ENCODE peak calls at places on chromosome 4, in seven cellular contexts. A is heart left ventricle, O is breast epithelium, U is body of pancreas, H is Peyer's patch, J is IMR-90, S is ovary. D is an unnamed sample.

GRCh38 chr4:108148316-108148715 is 20.4 kb downstream of the LEF1 start:
- DNase-seq in A (no peak), O (no peak), U (no peak), H (no peak), J (no peak), S (no peak), D (no peak)

GRCh38 chr4:102678107-102678506 is 82.7 kb downstream of the MANBA start:
- DNase-seq in A (no peak), O (no peak), U (no peak), H (no peak), J (no peak), S (no peak), D (no peak)

GRCh38 chr4:47686294-47686872 is 151.5 kb downstream of the CORIN start:
- DNase-seq in A (peak; percentile 42), O (peak; percentile 55), U (peak; percentile 42), H (peak; percentile 78), J (peak; percentile 38), S (no peak), D (peak; percentile 26)

GRCh38 chr4:48913346-48913745 is 6.8 kb upstream of the OCIAD2 start:
- DNase-seq in A (no peak), O (no peak), U (no peak), H (no peak), J (peak; percentile 92), S (no peak), D (no peak)

GRCh38 chr4:32574803-32575202 is 1854.6 kb downstream of the PCDH7 start:
- DNase-seq in A (no peak), O (no peak), U (no peak), H (no peak), J (no peak), S (no peak), D (no peak)

GRCh38 chr4:121977251-121978168 is 25.6 kb upstream of the TRPC3 start:
- DNase-seq in A (no peak), O (no peak), U (no peak), H (no peak), J (peak; percentile 55), S (no peak), D (no peak)

GRCh38 chr4:186743261-186743660 is 19.6 kb upstream of the FAT1 start:
- DNase-seq in A (no peak), O (no peak), U (no peak), H (no peak), J (no peak), S (no peak), D (no peak)

GRCh38 chr4:5510506-5510905 is 197.9 kb downstream of the EVC2 start:
- DNase-seq in A (no peak), O (no peak), U (no peak), H (no peak), J (no peak), S (no peak), D (no peak)

GRCh38 chr4:185654311-185654710 is 119.0 kb upstream of the PDLIM3 start:
- DNase-seq in A (no peak), O (no peak), U (no peak), H (no peak), J (no peak), S (no peak), D (no peak)

GRCh38 chr4:40484346-40484745 is 145.3 kb downstream of the RBM47 start:
- DNase-seq in A (no peak), O (no peak), U (no peak), H (no peak), J (no peak), S (no peak), D (no peak)

GRCh38 chr4:137892134-137892533 is 350.0 kb downstream of the SLC7A11 start:
- DNase-seq in A (no peak), O (no peak), U (no peak), H (no peak), J (peak; percentile 78), S (no peak), D (no peak)

GRCh38 chr4:53861856-53862610 is 202.4 kb downstream of the CHIC2 start:
- DNase-seq in A (no peak), O (no peak), U (no peak), H (no peak), J (peak; percentile 96), S (no peak), D (no peak)

GRCh38 chr4:139886798-139887197 is 221.2 kb downstream of the MGST2 start:
- DNase-seq in A (no peak), O (no peak), U (no peak), H (no peak), J (no peak), S (no peak), D (no peak)

GRCh38 chr4:182973421-182974340 is 56.5 kb upstream of the DCTD start:
- DNase-seq in A (no peak), O (no peak), U (no peak), H (no peak), J (peak; percentile 25), S (no peak), D (no peak)

GRCh38 chr4:7641712-7642111 is 207.0 kb upstream of the PSAPL1 start:
- DNase-seq in A (no peak), O (no peak), U (no peak), H (no peak), J (no peak), S (no peak), D (no peak)

GRCh38 chr4:7638984-7639789 is 204.5 kb upstream of the PSAPL1 start:
- DNase-seq in A (peak; percentile 57), O (no peak), U (no peak), H (no peak), J (no peak), S (no peak), D (no peak)

GRCh38 chr4:7638463-7638862 is 203.7 kb upstream of the PSAPL1 start:
- DNase-seq in A (peak; percentile 30), O (no peak), U (no peak), H (no peak), J (no peak), S (no peak), D (no peak)

GRCh38 chr4:7637971-7638370 is 203.2 kb upstream of the PSAPL1 start:
- DNase-seq in A (peak; percentile 46), O (no peak), U (no peak), H (no peak), J (no peak), S (no peak), D (no peak)

DNA sequence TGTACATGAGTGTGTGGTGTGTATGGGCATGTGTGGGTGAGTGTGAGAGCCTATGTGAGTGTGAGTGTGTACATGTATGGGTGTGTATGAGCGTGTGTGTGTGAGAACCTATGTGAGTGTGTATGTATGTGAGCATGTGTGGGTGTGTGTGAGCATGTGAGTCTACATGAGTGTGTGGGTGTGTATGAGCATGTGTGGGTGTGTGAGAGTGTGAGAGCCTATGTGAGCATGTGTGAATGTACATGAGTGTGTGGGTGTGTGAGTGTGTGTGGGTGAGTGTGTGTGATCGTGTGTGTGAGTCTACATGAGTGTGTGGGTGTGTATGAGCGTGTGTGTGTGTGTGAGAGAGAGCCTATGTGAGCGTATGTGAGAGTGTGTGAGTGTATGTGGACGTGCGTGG is 205.4 kb upstream of the PSAPL1 start:
- DNase-seq in A (no peak), O (no peak), U (no peak), H (no peak), J (no peak), S (no peak), D (no peak)
- TF ChIP-seq POLR2A in A (no peak), O (no peak), U (no peak), H (no peak), J (no peak), S (no peak), D (no peak)

GRCh38 chr4:166198041-166198440 is 325.0 kb downstream of the TLL1 start:
- DNase-seq in A (no peak), O (no peak), U (no peak), H (no peak), J (no peak), S (no peak), D (no peak)
- TF ChIP-seq POLR2A in A (no peak), O (no peak), U (no peak), H (no peak), J (no peak), S (no peak), D (no peak)

GRCh38 chr4:165209796-165210195 is 2.4 kb downstream of the KLHL2 start:
- DNase-seq in A (no peak), O (no peak), U (no peak), H (no peak), J (no peak), S (no peak), D (no peak)

GRCh38 chr4:165207016-165207430 is 338 bp upstream of the KLHL2 start:
- DNase-seq in A (no peak), O (no peak), U (peak; percentile 29), H (peak; percentile 53), J (peak; percentile 31), S (no peak), D (peak; percentile 19)

GRCh38 chr4:165208322-165208652 is 926 bp downstream of the KLHL2 start:
- DNase-seq in A (no peak), O (no peak), U (no peak), H (no peak), J (no peak), S (no peak), D (no peak)

GRCh38 chr4:165208741-165209388 is 1.5 kb downstream of the KLHL2 start:
- DNase-seq in A (no peak), O (no peak), U (no peak), H (no peak), J (no peak), S (no peak), D (no peak)

DNA sequence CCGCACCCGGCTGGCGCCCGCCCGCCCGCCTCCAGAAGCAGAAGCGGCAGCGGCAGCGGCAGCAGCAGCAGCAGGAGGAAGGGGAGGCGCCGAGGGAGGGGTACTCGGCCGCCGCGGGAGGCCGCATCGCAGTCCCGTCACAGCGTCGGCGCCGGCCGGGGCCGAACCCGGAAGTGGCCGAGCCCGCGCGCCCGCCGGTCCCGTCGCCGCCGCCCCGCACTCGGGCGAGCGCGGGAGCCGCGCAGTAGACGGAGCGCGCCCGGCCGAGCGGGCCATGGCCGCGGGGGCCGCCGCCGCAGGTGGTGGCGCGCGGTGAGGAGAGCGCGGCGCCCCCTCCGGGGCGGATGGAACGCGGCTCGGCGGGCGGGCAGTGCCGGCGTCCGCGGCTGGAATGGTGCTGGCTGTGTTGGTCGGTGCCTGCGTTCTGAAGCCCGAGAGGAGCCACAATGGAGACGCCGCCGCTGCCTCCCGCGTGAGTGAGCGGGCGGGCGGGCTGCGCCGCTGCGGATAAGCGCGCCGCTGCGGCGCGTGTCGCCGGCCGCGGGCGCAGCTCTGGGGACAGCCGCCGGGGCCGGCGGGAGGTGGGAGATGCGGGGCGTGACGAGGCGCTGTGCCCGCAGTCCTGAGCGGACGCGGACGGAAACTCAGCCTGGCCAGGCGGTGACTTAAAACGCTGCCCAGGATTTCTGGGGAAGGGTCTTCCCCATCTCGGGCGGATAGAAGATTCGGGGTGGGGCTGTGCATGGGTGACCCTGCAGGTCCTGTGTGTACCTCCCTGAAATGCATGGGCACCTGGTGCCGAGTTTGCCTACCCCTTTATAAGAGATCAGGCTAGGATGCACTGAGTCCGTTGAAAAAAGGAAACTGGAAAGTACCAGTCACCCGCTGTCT is at the start of gene KLHL2:
- DNase-seq in A (peak; percentile 93), O (peak; percentile 74), U (peak; percentile 82), H (peak; percentile 91), J (peak; percentile 74), S (peak; percentile 78), D (peak; percentile 78)
- TF ChIP-seq POLR2A in A (peak; percentile 52), O (no peak), U (no peak), H (no peak), J (peak; percentile 53), S (no peak), D (peak; percentile 36)

DNA sequence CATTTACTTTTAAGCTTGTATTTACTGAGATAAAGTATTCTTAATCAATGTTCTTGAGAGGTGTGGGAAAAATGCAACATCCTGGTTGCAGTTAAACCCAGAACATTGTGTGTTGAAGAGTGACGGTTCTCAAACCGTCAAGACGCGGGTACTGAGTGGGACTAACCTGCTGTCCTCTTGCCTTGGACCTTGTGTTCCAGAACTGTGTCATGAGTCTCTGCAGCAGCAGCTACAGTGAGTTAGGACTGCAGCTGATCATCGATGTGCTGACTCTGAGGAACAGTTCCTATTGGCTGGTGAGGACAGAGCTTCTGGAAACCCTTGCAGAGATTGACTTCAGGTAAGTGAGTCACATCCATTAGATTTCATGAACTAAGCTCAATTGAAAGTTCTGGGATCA is 59.7 kb downstream of the HTT start:
- DNase-seq in A (no peak), O (no peak), U (no peak), H (no peak), J (no peak), S (no peak), D (no peak)
- TF ChIP-seq POLR2A in A (no peak), O (no peak), U (no peak), H (no peak), J (no peak), S (no peak), D (no peak)